ENCODE peak calls at places on chromosomes 5 and 9, in nine cellular contexts. One of them, this sample, is unnamed.

GRCh38 chr5:72611111-72611724 is 104.0 kb upstream of the ZNF366 start:
- DNase-seq in breast epithelium: peak; percentile 63
- DNase-seq in WTC11: peak; percentile 77
- DNase-seq in astrocyte of the spinal cord: peak; percentile 81
- DNase-seq in lung: peak; percentile 69
- DNase-seq in NB4: peak; percentile 72
- DNase-seq in mucosa of descending colon: peak; percentile 83
- DNase-seq in AG04449: no peak
- DNase-seq in Peyer's patch: peak; percentile 72
- DNase-seq in this sample: peak; percentile 81

GRCh38 chr9:77649109-77649812 is 1.1 kb upstream of the GNA14 start:
- DNase-seq in AG04449: no peak
- DNase-seq in astrocyte of the spinal cord: peak; percentile 54
- DNase-seq in breast epithelium: no peak
- DNase-seq in WTC11: no peak
- DNase-seq in Peyer's patch: no peak
- DNase-seq in mucosa of descending colon: no peak
- DNase-seq in lung: no peak
- DNase-seq in NB4: peak; percentile 66
- DNase-seq in this sample: no peak

GRCh38 chr5:103057208-103058130 is 62.5 kb downstream of the GIN1 start:
- DNase-seq in NB4: no peak
- DNase-seq in mucosa of descending colon: no peak
- DNase-seq in astrocyte of the spinal cord: peak; percentile 14
- DNase-seq in lung: no peak
- DNase-seq in AG04449: no peak
- DNase-seq in breast epithelium: no peak
- DNase-seq in WTC11: no peak
- DNase-seq in Peyer's patch: no peak
- DNase-seq in this sample: no peak

GRCh38 chr9:132114102-132114707 is 34.5 kb upstream of the MED27 start:
- DNase-seq in mucosa of descending colon: peak; percentile 74
- DNase-seq in WTC11: peak; percentile 87
- DNase-seq in NB4: peak; percentile 66
- DNase-seq in AG04449: no peak
- DNase-seq in Peyer's patch: peak; percentile 64
- DNase-seq in lung: peak; percentile 49
- DNase-seq in breast epithelium: peak; percentile 69
- DNase-seq in astrocyte of the spinal cord: peak; percentile 65
- DNase-seq in this sample: no peak

GRCh38 chr9:96441798-96442445 is 8.0 kb upstream of the HABP4 start:
- DNase-seq in AG04449: no peak
- DNase-seq in WTC11: no peak
- DNase-seq in NB4: peak; percentile 76
- DNase-seq in breast epithelium: no peak
- DNase-seq in Peyer's patch: no peak
- DNase-seq in mucosa of descending colon: peak; percentile 60
- DNase-seq in astrocyte of the spinal cord: no peak
- DNase-seq in lung: no peak
- DNase-seq in this sample: no peak

GRCh38 chr5:619444-619843 is 7.3 kb downstream of the CEP72 start:
- DNase-seq in NB4: no peak
- DNase-seq in astrocyte of the spinal cord: no peak
- DNase-seq in mucosa of descending colon: no peak
- DNase-seq in Peyer's patch: peak; percentile 34
- DNase-seq in WTC11: no peak
- DNase-seq in lung: no peak
- DNase-seq in AG04449: no peak
- DNase-seq in breast epithelium: peak; percentile 45
- DNase-seq in this sample: no peak

GRCh38 chr9:32350682-32351081 is 33.8 kb upstream of the ACO1 start:
- DNase-seq in astrocyte of the spinal cord: peak; percentile 34
- DNase-seq in lung: no peak
- DNase-seq in WTC11: no peak
- DNase-seq in breast epithelium: no peak
- DNase-seq in AG04449: no peak
- DNase-seq in Peyer's patch: no peak
- DNase-seq in NB4: peak; percentile 72
- DNase-seq in mucosa of descending colon: no peak
- DNase-seq in this sample: no peak

GRCh38 chr9:105064248-105065118 is 136.5 kb upstream of the ABCA1 start:
- DNase-seq in WTC11: peak; percentile 18
- DNase-seq in astrocyte of the spinal cord: peak; percentile 98
- DNase-seq in mucosa of descending colon: peak; percentile 91
- DNase-seq in AG04449: peak; percentile 92
- DNase-seq in breast epithelium: peak; percentile 81
- DNase-seq in Peyer's patch: peak; percentile 86
- DNase-seq in NB4: peak; percentile 59
- DNase-seq in lung: peak; percentile 80
- DNase-seq in this sample: peak; percentile 91

GRCh38 chr5:175850165-175850845 is 21.1 kb upstream of the CPLX2 start:
- DNase-seq in WTC11: no peak
- DNase-seq in breast epithelium: no peak
- DNase-seq in NB4: no peak
- DNase-seq in astrocyte of the spinal cord: no peak
- DNase-seq in Peyer's patch: no peak
- DNase-seq in lung: no peak
- DNase-seq in AG04449: no peak
- DNase-seq in mucosa of descending colon: no peak
- DNase-seq in this sample: no peak

GRCh38 chr5:88407341-88407740 is 138.7 kb upstream of the TMEM161B start:
- DNase-seq in NB4: no peak
- DNase-seq in Peyer's patch: no peak
- DNase-seq in AG04449: no peak
- DNase-seq in astrocyte of the spinal cord: no peak
- DNase-seq in lung: no peak
- DNase-seq in WTC11: no peak
- DNase-seq in breast epithelium: no peak
- DNase-seq in mucosa of descending colon: no peak
- DNase-seq in this sample: no peak

GRCh38 chr5:159052282-159053011 is 47.3 kb downstream of the EBF1 start:
- DNase-seq in lung: no peak
- DNase-seq in NB4: no peak
- DNase-seq in WTC11: no peak
- DNase-seq in Peyer's patch: no peak
- DNase-seq in breast epithelium: no peak
- DNase-seq in AG04449: no peak
- DNase-seq in mucosa of descending colon: no peak
- DNase-seq in astrocyte of the spinal cord: no peak
- DNase-seq in this sample: peak; percentile 43

GRCh38 chr9:127185931-127186781 is 63.7 kb upstream of the ANGPTL2 start:
- DNase-seq in Peyer's patch: peak; percentile 58
- DNase-seq in astrocyte of the spinal cord: peak; percentile 72
- DNase-seq in WTC11: no peak
- DNase-seq in mucosa of descending colon: peak; percentile 64
- DNase-seq in lung: peak; percentile 61
- DNase-seq in breast epithelium: peak; percentile 53
- DNase-seq in AG04449: peak; percentile 85
- DNase-seq in NB4: no peak
- DNase-seq in this sample: peak; percentile 8

GRCh38 chr9:116081437-116082110 is 72.0 kb upstream of the PAPPA start:
- DNase-seq in lung: no peak
- DNase-seq in AG04449: no peak
- DNase-seq in NB4: no peak
- DNase-seq in breast epithelium: no peak
- DNase-seq in mucosa of descending colon: no peak
- DNase-seq in astrocyte of the spinal cord: no peak
- DNase-seq in WTC11: no peak
- DNase-seq in Peyer's patch: no peak
- DNase-seq in this sample: no peak

DNA sequence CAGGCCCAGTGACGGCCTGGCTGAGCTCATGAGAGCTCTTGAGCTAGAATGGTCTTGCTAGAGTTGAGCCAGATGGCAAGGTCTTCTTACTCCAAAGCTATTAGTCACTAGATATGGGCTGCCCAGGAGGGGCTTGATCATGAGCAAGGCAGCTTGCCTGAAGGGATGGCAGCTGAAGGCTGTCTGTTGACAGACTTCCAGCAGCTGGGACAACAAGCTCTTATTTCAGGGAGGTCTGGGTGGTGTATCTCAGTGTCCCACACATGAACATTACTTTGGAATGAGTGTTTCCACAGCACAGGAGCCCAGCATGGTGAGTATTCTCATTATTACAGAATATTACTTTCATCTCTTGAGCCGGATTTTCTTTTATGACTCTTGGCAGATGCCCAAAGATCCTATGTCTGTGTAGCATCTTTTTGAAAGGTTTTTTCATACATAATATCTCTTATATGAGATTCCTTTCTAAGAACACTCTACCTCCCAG is 414.1 kb downstream of the ARHGEF28 start:
- DNase-seq in Peyer's patch: no peak
- DNase-seq in breast epithelium: no peak
- DNase-seq in WTC11: no peak
- DNase-seq in astrocyte of the spinal cord: peak; percentile 92
- DNase-seq in mucosa of descending colon: no peak
- DNase-seq in lung: no peak
- DNase-seq in NB4: no peak
- DNase-seq in AG04449: peak; percentile 41
- DNase-seq in this sample: peak; percentile 38
- TF ChIP-seq CTCF in Peyer's patch: no peak
- TF ChIP-seq CTCF in breast epithelium: no peak
- TF ChIP-seq CTCF in WTC11: no peak
- TF ChIP-seq CTCF in astrocyte of the spinal cord: no peak
- TF ChIP-seq CTCF in mucosa of descending colon: no peak
- TF ChIP-seq CTCF in lung: no peak
- TF ChIP-seq CTCF in NB4: no peak
- TF ChIP-seq CTCF in AG04449: no peak
- TF ChIP-seq CTCF in this sample: no peak

DNA sequence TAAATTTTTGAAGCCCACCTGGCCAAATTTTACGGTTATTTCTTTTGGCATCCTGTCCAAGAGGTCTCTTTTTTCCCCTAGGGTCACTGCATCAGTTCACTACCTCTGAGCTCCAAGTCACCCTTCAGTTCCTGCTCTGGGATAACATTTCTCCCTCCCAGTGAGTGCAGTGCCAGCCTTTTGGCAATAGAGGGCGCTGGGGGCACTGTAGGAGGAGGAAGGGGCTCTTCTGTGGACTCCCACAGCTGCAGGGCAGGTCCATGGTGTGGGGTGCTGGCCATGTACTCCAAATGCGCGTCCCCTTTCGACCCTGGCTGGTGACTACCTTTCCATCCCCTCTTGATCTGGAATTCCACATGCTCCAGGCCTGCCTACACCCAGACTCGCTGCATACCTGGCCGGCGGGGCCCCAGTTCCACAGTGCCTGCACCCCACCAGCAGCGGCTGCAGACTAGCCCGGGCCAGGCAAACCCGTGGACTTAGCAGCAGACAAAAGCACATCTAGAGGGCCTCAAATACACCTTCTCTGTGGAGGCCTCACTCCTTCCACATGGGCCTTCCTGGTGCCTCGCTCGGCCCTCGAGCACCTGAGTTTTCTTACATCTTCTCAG is 20.3 kb upstream of the NINJ1 start:
- DNase-seq in lung: no peak
- DNase-seq in AG04449: no peak
- DNase-seq in NB4: peak; percentile 61
- DNase-seq in astrocyte of the spinal cord: no peak
- DNase-seq in breast epithelium: no peak
- DNase-seq in Peyer's patch: no peak
- DNase-seq in mucosa of descending colon: peak; percentile 45
- DNase-seq in WTC11: peak; percentile 91
- DNase-seq in this sample: peak; percentile 77
- TF ChIP-seq CTCF in lung: peak; percentile 11
- TF ChIP-seq CTCF in AG04449: peak; percentile 51
- TF ChIP-seq CTCF in NB4: peak; percentile 88
- TF ChIP-seq CTCF in astrocyte of the spinal cord: peak; percentile 80
- TF ChIP-seq CTCF in breast epithelium: no peak
- TF ChIP-seq CTCF in Peyer's patch: peak; percentile 50
- TF ChIP-seq CTCF in mucosa of descending colon: peak; percentile 40
- TF ChIP-seq CTCF in WTC11: peak; percentile 92
- TF ChIP-seq CTCF in this sample: peak; percentile 78

DNA sequence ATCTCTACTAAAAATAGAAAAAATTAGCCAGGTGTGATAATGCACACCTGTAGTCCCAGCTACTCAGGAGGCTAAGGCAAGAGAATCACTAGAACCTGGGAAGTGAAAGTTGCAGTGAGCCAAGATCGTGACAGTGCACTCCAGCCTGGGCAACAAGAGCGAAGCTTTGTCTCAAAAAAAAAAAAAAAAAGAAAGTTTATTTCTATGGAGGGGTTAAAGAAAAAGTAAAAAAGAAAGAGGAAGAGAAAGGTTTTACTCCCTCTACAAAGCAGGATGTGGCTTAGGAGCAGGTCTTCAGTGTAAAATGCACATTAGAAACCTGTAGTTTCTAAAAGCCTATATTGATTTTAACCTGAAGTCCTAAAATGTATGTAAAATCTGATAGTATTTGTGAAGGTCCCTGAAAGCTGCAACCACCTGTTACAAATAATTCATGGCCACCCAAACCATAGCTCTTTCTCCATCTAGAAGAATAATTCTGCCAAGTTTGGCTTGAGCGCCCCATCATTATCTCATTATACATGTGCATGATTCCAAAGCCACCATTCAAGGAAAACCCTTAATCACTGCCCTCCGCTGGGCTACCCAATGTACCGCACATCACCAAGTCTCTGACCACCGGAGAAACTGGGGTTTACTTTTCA is 3.4 kb downstream of the FNBP1 start:
- DNase-seq in Peyer's patch: no peak
- DNase-seq in mucosa of descending colon: no peak
- DNase-seq in NB4: peak; percentile 45
- DNase-seq in astrocyte of the spinal cord: no peak
- DNase-seq in breast epithelium: no peak
- DNase-seq in lung: no peak
- DNase-seq in WTC11: no peak
- DNase-seq in AG04449: no peak
- DNase-seq in this sample: no peak
- TF ChIP-seq CTCF in Peyer's patch: no peak
- TF ChIP-seq CTCF in mucosa of descending colon: no peak
- TF ChIP-seq CTCF in NB4: peak; percentile 8
- TF ChIP-seq CTCF in astrocyte of the spinal cord: peak; percentile 22
- TF ChIP-seq CTCF in breast epithelium: no peak
- TF ChIP-seq CTCF in lung: no peak
- TF ChIP-seq CTCF in WTC11: no peak
- TF ChIP-seq CTCF in AG04449: peak; percentile 4
- TF ChIP-seq CTCF in this sample: no peak

DNA sequence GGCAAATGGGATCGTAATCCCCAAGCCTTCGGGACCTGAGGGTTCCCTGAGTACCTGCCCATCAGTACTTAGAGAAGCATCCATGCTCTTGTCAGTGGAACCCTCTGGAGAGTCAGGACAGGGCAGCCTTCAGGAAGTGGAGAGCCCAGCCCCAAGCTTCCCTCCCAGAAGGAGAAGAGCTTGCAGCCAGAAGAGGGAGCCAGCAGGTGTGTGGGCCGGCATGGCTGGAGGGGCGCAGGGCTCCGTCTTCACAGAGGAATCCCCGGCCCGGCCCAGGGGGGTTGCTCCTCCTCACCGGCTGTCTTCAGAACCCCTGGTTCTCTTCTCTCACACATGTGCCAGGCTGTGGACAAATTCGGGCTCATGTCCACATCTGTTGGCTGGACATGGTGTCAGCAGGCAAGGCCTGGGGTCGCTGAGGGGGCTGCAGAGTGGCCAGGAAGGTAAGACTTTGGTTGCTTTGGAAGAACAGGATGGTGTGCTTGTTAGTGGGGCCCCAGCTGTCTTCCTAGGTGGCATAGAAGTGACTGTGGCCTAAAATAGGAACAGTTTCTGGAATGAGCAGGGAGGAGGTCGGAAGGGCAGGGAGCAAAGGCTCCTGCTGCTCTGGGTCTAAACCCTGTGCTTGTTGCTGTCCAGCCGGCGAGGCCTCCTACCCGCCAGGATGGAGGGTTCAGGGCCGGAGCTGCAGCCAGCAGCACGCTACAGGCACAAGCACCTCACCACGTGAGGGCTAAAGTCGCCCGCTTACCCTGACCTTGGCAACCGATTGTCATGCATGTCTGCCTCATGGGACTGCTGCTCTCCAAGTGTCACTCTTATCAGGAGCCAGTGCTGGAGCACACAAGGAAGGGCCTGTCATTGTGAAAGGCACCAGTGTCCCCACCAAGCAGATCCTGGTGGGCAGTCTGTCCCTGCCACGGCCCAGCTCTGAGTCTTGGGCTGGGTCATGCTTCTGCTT is 58.7 kb upstream of the RXRA start:
- DNase-seq in Peyer's patch: no peak
- DNase-seq in breast epithelium: no peak
- DNase-seq in mucosa of descending colon: no peak
- DNase-seq in lung: no peak
- DNase-seq in AG04449: no peak
- DNase-seq in astrocyte of the spinal cord: no peak
- DNase-seq in NB4: peak; percentile 54
- DNase-seq in WTC11: peak; percentile 40
- DNase-seq in this sample: no peak
- TF ChIP-seq CTCF in Peyer's patch: peak; percentile 28
- TF ChIP-seq CTCF in breast epithelium: no peak
- TF ChIP-seq CTCF in mucosa of descending colon: no peak
- TF ChIP-seq CTCF in lung: no peak
- TF ChIP-seq CTCF in AG04449: peak; percentile 26
- TF ChIP-seq CTCF in astrocyte of the spinal cord: peak; percentile 11
- TF ChIP-seq CTCF in NB4: no peak
- TF ChIP-seq CTCF in WTC11: no peak
- TF ChIP-seq CTCF in this sample: no peak